ENCODE peak calls at places on chromosomes 11 and 22, in nine cellular contexts. One of them, this sample, is unnamed.

GRCh38 chr22:45322873-45323525 is 13.3 kb downstream of the FAM118A start:
- DNase-seq in effector memory CD8-positive, alpha-beta T cell: no peak
- DNase-seq in NCI-H1092: no peak
- DNase-seq in activated CD8-positive, alpha-beta memory T cell treated with anti-CD3 and anti-CD28 coated beads, Interleukin-2, amount 50 U/mL, for 4 hours: no peak
- DNase-seq in fibroblast of the aortic adventitia: no peak
- DNase-seq in NCI-H1417: no peak
- DNase-seq in naive thymus-derived CD4-positive, alpha-beta T cell: no peak
- DNase-seq in ACHN: no peak
- DNase-seq in neural progenitor cell: no peak
- DNase-seq in this sample: no peak

GRCh38 chr22:33314316-33314715 is 256.1 kb upstream of the SYN3 start:
- DNase-seq in effector memory CD8-positive, alpha-beta T cell: no peak
- DNase-seq in NCI-H1092: no peak
- DNase-seq in activated CD8-positive, alpha-beta memory T cell treated with anti-CD3 and anti-CD28 coated beads, Interleukin-2, amount 50 U/mL, for 4 hours: no peak
- DNase-seq in fibroblast of the aortic adventitia: no peak
- DNase-seq in NCI-H1417: no peak
- DNase-seq in naive thymus-derived CD4-positive, alpha-beta T cell: no peak
- DNase-seq in ACHN: no peak
- DNase-seq in neural progenitor cell: no peak
- DNase-seq in this sample: no peak

GRCh38 chr22:45585437-45585755 is 82.7 kb downstream of the FBLN1 start:
- DNase-seq in effector memory CD8-positive, alpha-beta T cell: no peak
- DNase-seq in NCI-H1092: no peak
- DNase-seq in activated CD8-positive, alpha-beta memory T cell treated with anti-CD3 and anti-CD28 coated beads, Interleukin-2, amount 50 U/mL, for 4 hours: no peak
- DNase-seq in fibroblast of the aortic adventitia: peak
- DNase-seq in NCI-H1417: no peak
- DNase-seq in naive thymus-derived CD4-positive, alpha-beta T cell: no peak
- DNase-seq in ACHN: no peak
- DNase-seq in neural progenitor cell: no peak
- DNase-seq in this sample: no peak

GRCh38 chr11:115170133-115170815 is 333.9 kb downstream of the CADM1 start:
- DNase-seq in effector memory CD8-positive, alpha-beta T cell: peak
- DNase-seq in NCI-H1092: peak
- DNase-seq in activated CD8-positive, alpha-beta memory T cell treated with anti-CD3 and anti-CD28 coated beads, Interleukin-2, amount 50 U/mL, for 4 hours: no peak
- DNase-seq in fibroblast of the aortic adventitia: peak
- DNase-seq in NCI-H1417: peak
- DNase-seq in naive thymus-derived CD4-positive, alpha-beta T cell: no peak
- DNase-seq in ACHN: peak
- DNase-seq in neural progenitor cell: peak
- DNase-seq in this sample: no peak

GRCh38 chr11:96147913-96148312 is 195.1 kb downstream of the MAML2 start:
- DNase-seq in effector memory CD8-positive, alpha-beta T cell: no peak
- DNase-seq in NCI-H1092: no peak
- DNase-seq in activated CD8-positive, alpha-beta memory T cell treated with anti-CD3 and anti-CD28 coated beads, Interleukin-2, amount 50 U/mL, for 4 hours: no peak
- DNase-seq in fibroblast of the aortic adventitia: no peak
- DNase-seq in NCI-H1417: no peak
- DNase-seq in naive thymus-derived CD4-positive, alpha-beta T cell: no peak
- DNase-seq in ACHN: no peak
- DNase-seq in neural progenitor cell: no peak
- DNase-seq in this sample: no peak

GRCh38 chr11:37642321-37642720 is 1044.3 kb upstream of the RAG2 start:
- DNase-seq in effector memory CD8-positive, alpha-beta T cell: no peak
- DNase-seq in NCI-H1092: no peak
- DNase-seq in activated CD8-positive, alpha-beta memory T cell treated with anti-CD3 and anti-CD28 coated beads, Interleukin-2, amount 50 U/mL, for 4 hours: no peak
- DNase-seq in fibroblast of the aortic adventitia: no peak
- DNase-seq in NCI-H1417: peak
- DNase-seq in naive thymus-derived CD4-positive, alpha-beta T cell: no peak
- DNase-seq in ACHN: no peak
- DNase-seq in neural progenitor cell: no peak
- DNase-seq in this sample: no peak

GRCh38 chr11:106507645-106508306 is 430.3 kb downstream of the AASDHPPT start:
- DNase-seq in effector memory CD8-positive, alpha-beta T cell: no peak
- DNase-seq in NCI-H1092: no peak
- DNase-seq in activated CD8-positive, alpha-beta memory T cell treated with anti-CD3 and anti-CD28 coated beads, Interleukin-2, amount 50 U/mL, for 4 hours: no peak
- DNase-seq in fibroblast of the aortic adventitia: peak
- DNase-seq in NCI-H1417: no peak
- DNase-seq in naive thymus-derived CD4-positive, alpha-beta T cell: no peak
- DNase-seq in ACHN: no peak
- DNase-seq in neural progenitor cell: no peak
- DNase-seq in this sample: no peak

GRCh38 chr11:61885166-61885778 is 6.1 kb downstream of the FADS3 start:
- DNase-seq in effector memory CD8-positive, alpha-beta T cell: no peak
- DNase-seq in NCI-H1092: no peak
- DNase-seq in activated CD8-positive, alpha-beta memory T cell treated with anti-CD3 and anti-CD28 coated beads, Interleukin-2, amount 50 U/mL, for 4 hours: no peak
- DNase-seq in fibroblast of the aortic adventitia: no peak
- DNase-seq in NCI-H1417: peak
- DNase-seq in naive thymus-derived CD4-positive, alpha-beta T cell: no peak
- DNase-seq in ACHN: no peak
- DNase-seq in neural progenitor cell: peak
- DNase-seq in this sample: no peak

GRCh38 chr11:88618716-88619462 is 281.4 kb upstream of the CTSC start:
- DNase-seq in effector memory CD8-positive, alpha-beta T cell: no peak
- DNase-seq in NCI-H1092: no peak
- DNase-seq in activated CD8-positive, alpha-beta memory T cell treated with anti-CD3 and anti-CD28 coated beads, Interleukin-2, amount 50 U/mL, for 4 hours: no peak
- DNase-seq in fibroblast of the aortic adventitia: no peak
- DNase-seq in NCI-H1417: no peak
- DNase-seq in naive thymus-derived CD4-positive, alpha-beta T cell: no peak
- DNase-seq in ACHN: no peak
- DNase-seq in neural progenitor cell: no peak
- DNase-seq in this sample: no peak

GRCh38 chr11:77602385-77603105 is 12.8 kb downstream of the AQP11 start:
- DNase-seq in effector memory CD8-positive, alpha-beta T cell: no peak
- DNase-seq in NCI-H1092: no peak
- DNase-seq in activated CD8-positive, alpha-beta memory T cell treated with anti-CD3 and anti-CD28 coated beads, Interleukin-2, amount 50 U/mL, for 4 hours: no peak
- DNase-seq in fibroblast of the aortic adventitia: peak
- DNase-seq in NCI-H1417: no peak
- DNase-seq in naive thymus-derived CD4-positive, alpha-beta T cell: no peak
- DNase-seq in ACHN: peak
- DNase-seq in neural progenitor cell: no peak
- DNase-seq in this sample: no peak

GRCh38 chr11:121661796-121662508 is 209.2 kb upstream of the SORL1-AS1 start:
- DNase-seq in effector memory CD8-positive, alpha-beta T cell: no peak
- DNase-seq in NCI-H1092: no peak
- DNase-seq in activated CD8-positive, alpha-beta memory T cell treated with anti-CD3 and anti-CD28 coated beads, Interleukin-2, amount 50 U/mL, for 4 hours: no peak
- DNase-seq in fibroblast of the aortic adventitia: peak
- DNase-seq in NCI-H1417: peak
- DNase-seq in naive thymus-derived CD4-positive, alpha-beta T cell: no peak
- DNase-seq in ACHN: no peak
- DNase-seq in neural progenitor cell: no peak
- DNase-seq in this sample: no peak

GRCh38 chr11:102552447-102553200 is 22.1 kb upstream of the MMP7 start:
- DNase-seq in effector memory CD8-positive, alpha-beta T cell: no peak
- DNase-seq in NCI-H1092: no peak
- DNase-seq in activated CD8-positive, alpha-beta memory T cell treated with anti-CD3 and anti-CD28 coated beads, Interleukin-2, amount 50 U/mL, for 4 hours: no peak
- DNase-seq in fibroblast of the aortic adventitia: peak
- DNase-seq in NCI-H1417: no peak
- DNase-seq in naive thymus-derived CD4-positive, alpha-beta T cell: no peak
- DNase-seq in ACHN: peak
- DNase-seq in neural progenitor cell: no peak
- DNase-seq in this sample: no peak

This sample was measured in naive B cell.